ENCODE peak calls at places on chromosomes 5 and 9, in six cellular contexts. One of them, this sample, is unnamed.

GRCh38 chr9:129583308-129584038 is 37.4 kb downstream of the C9orf50 start:
- DNase-seq in adrenal gland: no peak
- DNase-seq in stimulated activated CD4-positive, alpha-beta T cell treated with anti-CD3 and anti-CD28 coated beads, Interleukin-2, amount 100 ng/mL, for 4 hours: no peak
- DNase-seq in activated T-cell treated with anti-CD3 and anti-CD28 coated beads for 48 hours: no peak
- DNase-seq in immature natural killer cell: no peak
- DNase-seq in esophagus squamous epithelium: no peak
- DNase-seq in this sample: no peak

GRCh38 chr5:77761606-77762005 is 14.5 kb downstream of the TBCA start:
- DNase-seq in adrenal gland: peak
- DNase-seq in stimulated activated CD4-positive, alpha-beta T cell treated with anti-CD3 and anti-CD28 coated beads, Interleukin-2, amount 100 ng/mL, for 4 hours: no peak
- DNase-seq in activated T-cell treated with anti-CD3 and anti-CD28 coated beads for 48 hours: no peak
- DNase-seq in immature natural killer cell: no peak
- DNase-seq in esophagus squamous epithelium: no peak
- DNase-seq in this sample: no peak

GRCh38 chr9:4740373-4740622 is 704 bp downstream of the AK3 start:
- DNase-seq in adrenal gland: no peak
- DNase-seq in stimulated activated CD4-positive, alpha-beta T cell treated with anti-CD3 and anti-CD28 coated beads, Interleukin-2, amount 100 ng/mL, for 4 hours: no peak
- DNase-seq in activated T-cell treated with anti-CD3 and anti-CD28 coated beads for 48 hours: no peak
- DNase-seq in immature natural killer cell: no peak
- DNase-seq in esophagus squamous epithelium: no peak
- DNase-seq in this sample: no peak

GRCh38 chr5:36374275-36374862 is 72.7 kb upstream of the RANBP3L start:
- DNase-seq in adrenal gland: no peak
- DNase-seq in stimulated activated CD4-positive, alpha-beta T cell treated with anti-CD3 and anti-CD28 coated beads, Interleukin-2, amount 100 ng/mL, for 4 hours: no peak
- DNase-seq in activated T-cell treated with anti-CD3 and anti-CD28 coated beads for 48 hours: no peak
- DNase-seq in immature natural killer cell: no peak
- DNase-seq in esophagus squamous epithelium: no peak
- DNase-seq in this sample: no peak

GRCh38 chr5:147391781-147392180 is 118.1 kb downstream of the DPYSL3 start:
- DNase-seq in adrenal gland: peak
- DNase-seq in stimulated activated CD4-positive, alpha-beta T cell treated with anti-CD3 and anti-CD28 coated beads, Interleukin-2, amount 100 ng/mL, for 4 hours: no peak
- DNase-seq in activated T-cell treated with anti-CD3 and anti-CD28 coated beads for 48 hours: no peak
- DNase-seq in immature natural killer cell: no peak
- DNase-seq in esophagus squamous epithelium: no peak
- DNase-seq in this sample: peak

GRCh38 chr9:37148181-37148580 is 27.8 kb downstream of the ZCCHC7 start:
- DNase-seq in adrenal gland: no peak
- DNase-seq in stimulated activated CD4-positive, alpha-beta T cell treated with anti-CD3 and anti-CD28 coated beads, Interleukin-2, amount 100 ng/mL, for 4 hours: no peak
- DNase-seq in activated T-cell treated with anti-CD3 and anti-CD28 coated beads for 48 hours: no peak
- DNase-seq in immature natural killer cell: no peak
- DNase-seq in esophagus squamous epithelium: no peak
- DNase-seq in this sample: no peak

GRCh38 chr5:175472378-175472777 is 6.0 kb upstream of the SFXN1 start:
- DNase-seq in adrenal gland: no peak
- DNase-seq in stimulated activated CD4-positive, alpha-beta T cell treated with anti-CD3 and anti-CD28 coated beads, Interleukin-2, amount 100 ng/mL, for 4 hours: no peak
- DNase-seq in activated T-cell treated with anti-CD3 and anti-CD28 coated beads for 48 hours: no peak
- DNase-seq in immature natural killer cell: no peak
- DNase-seq in esophagus squamous epithelium: no peak
- DNase-seq in this sample: no peak

GRCh38 chr9:116491659-116492058 is 195.4 kb upstream of the TRIM32 start:
- DNase-seq in adrenal gland: no peak
- DNase-seq in stimulated activated CD4-positive, alpha-beta T cell treated with anti-CD3 and anti-CD28 coated beads, Interleukin-2, amount 100 ng/mL, for 4 hours: no peak
- DNase-seq in activated T-cell treated with anti-CD3 and anti-CD28 coated beads for 48 hours: no peak
- DNase-seq in immature natural killer cell: no peak
- DNase-seq in esophagus squamous epithelium: no peak
- DNase-seq in this sample: no peak

GRCh38 chr5:58246521-58246944 is 213.4 kb downstream of the PLK2 start:
- DNase-seq in adrenal gland: no peak
- DNase-seq in stimulated activated CD4-positive, alpha-beta T cell treated with anti-CD3 and anti-CD28 coated beads, Interleukin-2, amount 100 ng/mL, for 4 hours: no peak
- DNase-seq in activated T-cell treated with anti-CD3 and anti-CD28 coated beads for 48 hours: no peak
- DNase-seq in immature natural killer cell: no peak
- DNase-seq in esophagus squamous epithelium: no peak
- DNase-seq in this sample: no peak

GRCh38 chr5:80139573-80139972 is 104.4 kb downstream of the THBS4 start:
- DNase-seq in adrenal gland: no peak
- DNase-seq in stimulated activated CD4-positive, alpha-beta T cell treated with anti-CD3 and anti-CD28 coated beads, Interleukin-2, amount 100 ng/mL, for 4 hours: no peak
- DNase-seq in activated T-cell treated with anti-CD3 and anti-CD28 coated beads for 48 hours: no peak
- DNase-seq in immature natural killer cell: no peak
- DNase-seq in esophagus squamous epithelium: no peak
- DNase-seq in this sample: no peak

GRCh38 chr5:173395257-173395932 is 67.2 kb upstream of the STC2 start:
- DNase-seq in adrenal gland: peak
- DNase-seq in stimulated activated CD4-positive, alpha-beta T cell treated with anti-CD3 and anti-CD28 coated beads, Interleukin-2, amount 100 ng/mL, for 4 hours: no peak
- DNase-seq in activated T-cell treated with anti-CD3 and anti-CD28 coated beads for 48 hours: no peak
- DNase-seq in immature natural killer cell: no peak
- DNase-seq in esophagus squamous epithelium: no peak
- DNase-seq in this sample: no peak

GRCh38 chr5:158701406-158702177 is 398.1 kb downstream of the EBF1 start:
- DNase-seq in adrenal gland: peak
- DNase-seq in stimulated activated CD4-positive, alpha-beta T cell treated with anti-CD3 and anti-CD28 coated beads, Interleukin-2, amount 100 ng/mL, for 4 hours: no peak
- DNase-seq in activated T-cell treated with anti-CD3 and anti-CD28 coated beads for 48 hours: no peak
- DNase-seq in immature natural killer cell: no peak
- DNase-seq in esophagus squamous epithelium: no peak
- DNase-seq in this sample: no peak

GRCh38 chr9:89137548-89138462 is 40.8 kb downstream of the SHC3 start:
- DNase-seq in adrenal gland: peak
- DNase-seq in stimulated activated CD4-positive, alpha-beta T cell treated with anti-CD3 and anti-CD28 coated beads, Interleukin-2, amount 100 ng/mL, for 4 hours: no peak
- DNase-seq in activated T-cell treated with anti-CD3 and anti-CD28 coated beads for 48 hours: no peak
- DNase-seq in immature natural killer cell: no peak
- DNase-seq in esophagus squamous epithelium: no peak
- DNase-seq in this sample: no peak

GRCh38 chr5:122465086-122465485 is 153.0 kb downstream of the SNCAIP start:
- DNase-seq in adrenal gland: no peak
- DNase-seq in stimulated activated CD4-positive, alpha-beta T cell treated with anti-CD3 and anti-CD28 coated beads, Interleukin-2, amount 100 ng/mL, for 4 hours: no peak
- DNase-seq in activated T-cell treated with anti-CD3 and anti-CD28 coated beads for 48 hours: no peak
- DNase-seq in immature natural killer cell: no peak
- DNase-seq in esophagus squamous epithelium: no peak
- DNase-seq in this sample: no peak

GRCh38 chr9:20188616-20189212 is 399.9 kb upstream of the SLC24A2 start:
- DNase-seq in adrenal gland: no peak
- DNase-seq in stimulated activated CD4-positive, alpha-beta T cell treated with anti-CD3 and anti-CD28 coated beads, Interleukin-2, amount 100 ng/mL, for 4 hours: no peak
- DNase-seq in activated T-cell treated with anti-CD3 and anti-CD28 coated beads for 48 hours: no peak
- DNase-seq in immature natural killer cell: no peak
- DNase-seq in esophagus squamous epithelium: no peak
- DNase-seq in this sample: no peak

GRCh38 chr9:128340691-128341434 is 536 bp downstream of the SLC27A4 start:
- DNase-seq in adrenal gland: no peak
- DNase-seq in stimulated activated CD4-positive, alpha-beta T cell treated with anti-CD3 and anti-CD28 coated beads, Interleukin-2, amount 100 ng/mL, for 4 hours: no peak
- DNase-seq in activated T-cell treated with anti-CD3 and anti-CD28 coated beads for 48 hours: no peak
- DNase-seq in immature natural killer cell: no peak
- DNase-seq in esophagus squamous epithelium: no peak
- DNase-seq in this sample: peak

GRCh38 chr5:74328221-74328630 is 312.3 kb downstream of the ENC1 start:
- DNase-seq in adrenal gland: no peak
- DNase-seq in stimulated activated CD4-positive, alpha-beta T cell treated with anti-CD3 and anti-CD28 coated beads, Interleukin-2, amount 100 ng/mL, for 4 hours: no peak
- DNase-seq in activated T-cell treated with anti-CD3 and anti-CD28 coated beads for 48 hours: no peak
- DNase-seq in immature natural killer cell: no peak
- DNase-seq in esophagus squamous epithelium: no peak
- DNase-seq in this sample: no peak

GRCh38 chr5:34053133-34053532 is 10.1 kb upstream of the C1QTNF3 start:
- DNase-seq in adrenal gland: no peak
- DNase-seq in stimulated activated CD4-positive, alpha-beta T cell treated with anti-CD3 and anti-CD28 coated beads, Interleukin-2, amount 100 ng/mL, for 4 hours: no peak
- DNase-seq in activated T-cell treated with anti-CD3 and anti-CD28 coated beads for 48 hours: no peak
- DNase-seq in immature natural killer cell: no peak
- DNase-seq in esophagus squamous epithelium: no peak
- DNase-seq in this sample: no peak

GRCh38 chr5:37696190-37697021 is 143.4 kb downstream of the GDNF start:
- DNase-seq in adrenal gland: no peak
- DNase-seq in stimulated activated CD4-positive, alpha-beta T cell treated with anti-CD3 and anti-CD28 coated beads, Interleukin-2, amount 100 ng/mL, for 4 hours: no peak
- DNase-seq in activated T-cell treated with anti-CD3 and anti-CD28 coated beads for 48 hours: no peak
- DNase-seq in immature natural killer cell: no peak
- DNase-seq in esophagus squamous epithelium: no peak
- DNase-seq in this sample: no peak

GRCh38 chr5:119378075-119378699 is 22.4 kb downstream of the TNFAIP8 start:
- DNase-seq in adrenal gland: no peak
- DNase-seq in stimulated activated CD4-positive, alpha-beta T cell treated with anti-CD3 and anti-CD28 coated beads, Interleukin-2, amount 100 ng/mL, for 4 hours: no peak
- DNase-seq in activated T-cell treated with anti-CD3 and anti-CD28 coated beads for 48 hours: no peak
- DNase-seq in immature natural killer cell: no peak
- DNase-seq in esophagus squamous epithelium: no peak
- DNase-seq in this sample: no peak

GRCh38 chr5:78518365-78519197 is 130.0 kb downstream of the LHFPL2 start:
- DNase-seq in adrenal gland: peak
- DNase-seq in stimulated activated CD4-positive, alpha-beta T cell treated with anti-CD3 and anti-CD28 coated beads, Interleukin-2, amount 100 ng/mL, for 4 hours: no peak
- DNase-seq in activated T-cell treated with anti-CD3 and anti-CD28 coated beads for 48 hours: no peak
- DNase-seq in immature natural killer cell: no peak
- DNase-seq in esophagus squamous epithelium: no peak
- DNase-seq in this sample: no peak

GRCh38 chr5:133249593-133249992 is 197.8 kb downstream of the HSPA4 start:
- DNase-seq in adrenal gland: no peak
- DNase-seq in stimulated activated CD4-positive, alpha-beta T cell treated with anti-CD3 and anti-CD28 coated beads, Interleukin-2, amount 100 ng/mL, for 4 hours: no peak
- DNase-seq in activated T-cell treated with anti-CD3 and anti-CD28 coated beads for 48 hours: no peak
- DNase-seq in immature natural killer cell: no peak
- DNase-seq in esophagus squamous epithelium: no peak
- DNase-seq in this sample: no peak

GRCh38 chr5:136006767-136007251 is 22.0 kb upstream of the TGFBI start:
- DNase-seq in adrenal gland: no peak
- DNase-seq in stimulated activated CD4-positive, alpha-beta T cell treated with anti-CD3 and anti-CD28 coated beads, Interleukin-2, amount 100 ng/mL, for 4 hours: no peak
- DNase-seq in activated T-cell treated with anti-CD3 and anti-CD28 coated beads for 48 hours: no peak
- DNase-seq in immature natural killer cell: no peak
- DNase-seq in esophagus squamous epithelium: no peak
- DNase-seq in this sample: no peak

GRCh38 chr9:18071651-18072060 is 402.3 kb upstream of the ADAMTSL1 start:
- DNase-seq in adrenal gland: no peak
- DNase-seq in stimulated activated CD4-positive, alpha-beta T cell treated with anti-CD3 and anti-CD28 coated beads, Interleukin-2, amount 100 ng/mL, for 4 hours: no peak
- DNase-seq in activated T-cell treated with anti-CD3 and anti-CD28 coated beads for 48 hours: no peak
- DNase-seq in immature natural killer cell: no peak
- DNase-seq in esophagus squamous epithelium: no peak
- DNase-seq in this sample: no peak

GRCh38 chr5:132204736-132205135 is 22.9 kb downstream of the P4HA2 start:
- DNase-seq in adrenal gland: no peak
- DNase-seq in stimulated activated CD4-positive, alpha-beta T cell treated with anti-CD3 and anti-CD28 coated beads, Interleukin-2, amount 100 ng/mL, for 4 hours: no peak
- DNase-seq in activated T-cell treated with anti-CD3 and anti-CD28 coated beads for 48 hours: no peak
- DNase-seq in immature natural killer cell: no peak
- DNase-seq in esophagus squamous epithelium: no peak
- DNase-seq in this sample: no peak

GRCh38 chr5:2906302-2907090 is 155.0 kb upstream of the IRX2 start:
- DNase-seq in adrenal gland: no peak
- DNase-seq in stimulated activated CD4-positive, alpha-beta T cell treated with anti-CD3 and anti-CD28 coated beads, Interleukin-2, amount 100 ng/mL, for 4 hours: no peak
- DNase-seq in activated T-cell treated with anti-CD3 and anti-CD28 coated beads for 48 hours: no peak
- DNase-seq in immature natural killer cell: no peak
- DNase-seq in esophagus squamous epithelium: no peak
- DNase-seq in this sample: no peak

GRCh38 chr5:179244051-179244450 is 101.2 kb downstream of the ADAMTS2 start:
- DNase-seq in adrenal gland: no peak
- DNase-seq in stimulated activated CD4-positive, alpha-beta T cell treated with anti-CD3 and anti-CD28 coated beads, Interleukin-2, amount 100 ng/mL, for 4 hours: no peak
- DNase-seq in activated T-cell treated with anti-CD3 and anti-CD28 coated beads for 48 hours: no peak
- DNase-seq in immature natural killer cell: no peak
- DNase-seq in esophagus squamous epithelium: no peak
- DNase-seq in this sample: no peak

GRCh38 chr5:178117911-178118310 is 4.6 kb downstream of the N4BP3 start:
- DNase-seq in adrenal gland: no peak
- DNase-seq in stimulated activated CD4-positive, alpha-beta T cell treated with anti-CD3 and anti-CD28 coated beads, Interleukin-2, amount 100 ng/mL, for 4 hours: no peak
- DNase-seq in activated T-cell treated with anti-CD3 and anti-CD28 coated beads for 48 hours: no peak
- DNase-seq in immature natural killer cell: no peak
- DNase-seq in esophagus squamous epithelium: no peak
- DNase-seq in this sample: no peak

GRCh38 chr9:120776788-120777187 is 16.4 kb downstream of the FBXW2 start:
- DNase-seq in adrenal gland: no peak
- DNase-seq in stimulated activated CD4-positive, alpha-beta T cell treated with anti-CD3 and anti-CD28 coated beads, Interleukin-2, amount 100 ng/mL, for 4 hours: no peak
- DNase-seq in activated T-cell treated with anti-CD3 and anti-CD28 coated beads for 48 hours: no peak
- DNase-seq in immature natural killer cell: no peak
- DNase-seq in esophagus squamous epithelium: no peak
- DNase-seq in this sample: no peak

GRCh38 chr9:3962467-3962866 is 337.4 kb downstream of the GLIS3 start:
- DNase-seq in adrenal gland: no peak
- DNase-seq in stimulated activated CD4-positive, alpha-beta T cell treated with anti-CD3 and anti-CD28 coated beads, Interleukin-2, amount 100 ng/mL, for 4 hours: no peak
- DNase-seq in activated T-cell treated with anti-CD3 and anti-CD28 coated beads for 48 hours: no peak
- DNase-seq in immature natural killer cell: no peak
- DNase-seq in esophagus squamous epithelium: no peak
- DNase-seq in this sample: no peak

GRCh38 chr5:151903243-151903653 is 21.4 kb downstream of the GLRA1 start:
- DNase-seq in adrenal gland: no peak
- DNase-seq in stimulated activated CD4-positive, alpha-beta T cell treated with anti-CD3 and anti-CD28 coated beads, Interleukin-2, amount 100 ng/mL, for 4 hours: no peak
- DNase-seq in activated T-cell treated with anti-CD3 and anti-CD28 coated beads for 48 hours: no peak
- DNase-seq in immature natural killer cell: no peak
- DNase-seq in esophagus squamous epithelium: no peak
- DNase-seq in this sample: no peak

GRCh38 chr9:99096409-99096808 is 8.5 kb upstream of the TGFBR1 start:
- DNase-seq in adrenal gland: no peak
- DNase-seq in stimulated activated CD4-positive, alpha-beta T cell treated with anti-CD3 and anti-CD28 coated beads, Interleukin-2, amount 100 ng/mL, for 4 hours: no peak
- DNase-seq in activated T-cell treated with anti-CD3 and anti-CD28 coated beads for 48 hours: no peak
- DNase-seq in immature natural killer cell: no peak
- DNase-seq in esophagus squamous epithelium: no peak
- DNase-seq in this sample: no peak

GRCh38 chr5:168227001-168227400 is 64.4 kb upstream of the WWC1 start:
- DNase-seq in adrenal gland: peak
- DNase-seq in stimulated activated CD4-positive, alpha-beta T cell treated with anti-CD3 and anti-CD28 coated beads, Interleukin-2, amount 100 ng/mL, for 4 hours: no peak
- DNase-seq in activated T-cell treated with anti-CD3 and anti-CD28 coated beads for 48 hours: no peak
- DNase-seq in immature natural killer cell: no peak
- DNase-seq in esophagus squamous epithelium: no peak
- DNase-seq in this sample: no peak

GRCh38 chr5:135203593-135204036 is 169.6 kb upstream of the PITX1 start:
- DNase-seq in adrenal gland: no peak
- DNase-seq in stimulated activated CD4-positive, alpha-beta T cell treated with anti-CD3 and anti-CD28 coated beads, Interleukin-2, amount 100 ng/mL, for 4 hours: no peak
- DNase-seq in activated T-cell treated with anti-CD3 and anti-CD28 coated beads for 48 hours: no peak
- DNase-seq in immature natural killer cell: no peak
- DNase-seq in esophagus squamous epithelium: no peak
- DNase-seq in this sample: no peak